ENCODE peak calls at places on chromosomes 6 and 20, in four cellular contexts. N is WTC11, F is K562, Z is HepG2. G is an unnamed sample.

GRCh38 chr6:47392251-47392650 is 82.5 kb upstream of the TNFRSF21 start:
- DNase-seq in N (no peak), F (no peak), Z (no peak), G (no peak)

GRCh38 chr6:107386340-107386739 is 73.0 kb downstream of the PDSS2 start:
- DNase-seq in Z (no peak), F (no peak), N (no peak), G (no peak)

GRCh38 chr6:113065606-113066005 is 718.5 kb downstream of the RFPL4B start:
- DNase-seq in F (no peak), N (no peak), Z (peak; percentile 3), G (no peak)

GRCh38 chr20:12371955-12372354 is 454.3 kb downstream of the BTBD3 start:
- DNase-seq in N (no peak), F (no peak), Z (no peak), G (no peak)

GRCh38 chr20:54223751-54224150 is 15.9 kb downstream of the PFDN4 start:
- DNase-seq in N (no peak), F (no peak), Z (no peak), G (no peak)

GRCh38 chr6:161498359-161498758 is 224.5 kb upstream of the AGPAT4 start:
- DNase-seq in Z (peak; percentile 36), F (peak; percentile 40), N (peak; percentile 66), G (peak; percentile 18)

GRCh38 chr6:118895241-118895561 is 1.2 kb downstream of the ASF1A start:
- DNase-seq in Z (no peak), F (no peak), N (no peak), G (no peak)

GRCh38 chr6:167393731-167394130 is 68.8 kb downstream of the TTLL2 start:
- DNase-seq in F (no peak), Z (no peak), N (no peak), G (no peak)

GRCh38 chr6:113412589-113413367 is 444.4 kb upstream of the MARCKS start:
- DNase-seq in N (no peak), F (no peak), Z (no peak), G (no peak)

DNA sequence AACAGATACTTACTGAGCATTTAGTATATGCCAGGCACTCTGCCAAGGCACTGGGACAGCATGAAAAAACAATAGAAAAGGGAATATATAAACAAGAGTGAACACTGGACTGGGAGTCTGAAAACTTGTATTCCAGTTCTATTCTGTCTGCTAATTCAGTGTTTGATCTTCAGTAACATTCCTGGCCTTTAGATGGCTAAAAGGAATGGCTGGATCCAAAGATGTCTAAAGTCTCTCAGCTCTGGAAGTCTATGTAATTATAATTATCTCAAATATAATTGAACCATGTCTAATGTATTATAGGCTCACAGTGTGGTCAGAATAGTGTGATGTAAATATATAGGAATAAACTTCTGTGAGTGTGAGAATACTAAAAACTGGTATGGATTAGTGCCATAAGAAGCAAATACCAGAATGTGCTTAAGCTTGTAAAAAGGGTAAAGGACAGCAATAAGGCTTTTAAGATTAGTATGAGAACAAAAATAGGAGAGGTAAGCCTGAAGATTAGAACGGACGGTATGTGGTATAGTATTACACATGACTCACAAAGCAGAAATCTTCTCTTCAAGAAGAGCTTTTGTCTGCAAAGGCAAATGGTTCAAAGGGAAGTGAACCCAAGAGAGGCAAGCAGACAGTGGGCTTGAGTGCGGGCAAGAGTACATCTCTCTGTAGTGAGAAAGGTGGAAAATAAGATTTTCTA is 68.5 kb downstream of the TMEM200A start:
- DNase-seq in N (no peak), F (no peak), Z (no peak), G (no peak)
- TF ChIP-seq NR3C1 in N (no peak), F (no peak), Z (no peak), G (no peak)

GRCh38 chr20:62969939-62970306 is 17.4 kb downstream of the SLC17A9 start:
- DNase-seq in N (no peak), F (no peak), Z (peak; percentile 54), G (no peak)

GRCh38 chr20:62971211-62971949 is 18.9 kb downstream of the SLC17A9 start:
- DNase-seq in Z (no peak), F (no peak), N (no peak), G (no peak)

GRCh38 chr20:62972270-62973032 is 19.9 kb downstream of the SLC17A9 start:
- DNase-seq in Z (peak; percentile 79), F (peak; percentile 89), N (peak; percentile 94), G (peak; percentile 96)

GRCh38 chr20:62969179-62969760 is 16.8 kb downstream of the SLC17A9 start:
- DNase-seq in Z (no peak), F (no peak), N (no peak), G (no peak)

DNA sequence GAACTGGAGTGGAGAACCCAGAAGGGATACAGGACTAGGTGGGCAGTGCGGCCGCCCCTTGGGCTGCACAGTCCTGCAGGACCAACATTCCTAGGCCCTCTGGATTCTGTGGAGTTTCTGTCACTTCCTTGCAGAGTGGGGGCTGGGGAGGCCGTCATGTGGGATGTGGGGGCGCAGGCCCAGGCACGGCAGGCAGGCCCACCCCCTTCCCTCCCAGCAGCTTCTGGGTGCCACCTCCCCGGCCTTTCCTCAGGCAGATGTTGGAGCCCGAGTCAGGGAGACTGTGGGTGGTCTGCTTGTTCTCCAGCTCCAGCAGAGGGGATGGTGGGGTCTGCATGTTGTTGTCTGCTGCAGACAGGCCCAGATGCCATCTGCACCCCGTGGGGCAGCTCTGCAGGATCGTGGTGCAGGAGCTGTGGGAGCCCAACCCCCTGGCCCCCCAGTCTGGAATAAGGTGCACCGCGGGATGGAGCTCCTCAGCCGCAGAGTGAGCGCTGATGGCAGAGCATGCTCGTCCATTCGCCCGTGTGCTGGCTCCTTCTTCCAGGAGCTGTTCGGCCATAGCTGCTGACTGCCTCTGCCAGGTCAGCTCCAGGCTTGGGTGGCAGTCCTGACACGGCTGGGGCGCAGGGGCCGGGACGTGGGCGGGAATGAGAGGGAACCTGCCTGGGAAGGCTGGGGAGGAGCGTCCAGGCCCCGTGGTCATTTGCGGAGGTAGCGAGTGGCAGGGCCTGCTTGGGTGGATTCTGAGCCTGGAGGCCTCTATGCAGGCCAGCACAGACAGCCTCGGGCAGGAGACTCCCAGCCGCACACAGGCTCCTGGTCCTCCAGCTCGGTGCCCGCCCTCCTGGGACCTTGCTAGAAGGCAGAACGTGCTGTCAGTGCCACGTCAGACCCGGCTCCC is 18.1 kb downstream of the SLC17A9 start:
- DNase-seq in N (no peak), F (no peak), Z (no peak), G (no peak)
- TF ChIP-seq NR3C1 in N (no peak), F (no peak), Z (no peak), G (no peak)

GRCh38 chr6:121826156-121826810 is 390.8 kb downstream of the GJA1 start:
- DNase-seq in F (no peak), Z (no peak), N (no peak), G (peak; percentile 64)
- TF ChIP-seq NR3C1 in F (no peak), Z (no peak), N (no peak), G (no peak)

GRCh38 chr6:33502486-33502885 is 48.1 kb downstream of the ZBTB9 start:
- DNase-seq in Z (no peak), N (no peak), F (no peak), G (no peak)

GRCh38 chr6:33492093-33492492 is 37.7 kb downstream of the ZBTB9 start:
- DNase-seq in Z (no peak), N (peak; percentile 17), F (no peak), G (no peak)

GRCh38 chr6:33497157-33497556 is 42.8 kb downstream of the ZBTB9 start:
- DNase-seq in F (no peak), N (no peak), Z (no peak), G (no peak)
- TF ChIP-seq NR3C1 in F (no peak), N (no peak), Z (no peak), G (no peak)

GRCh38 chr6:854405-855073 is 161.6 kb upstream of the EXOC2 start:
- DNase-seq in N (no peak), F (no peak), Z (no peak), G (no peak)
- TF ChIP-seq NR3C1 in N (no peak), F (no peak), Z (no peak), G (no peak)

GRCh38 chr20:1291191-1291741 is 25.2 kb downstream of the SNPH start:
- DNase-seq in Z (no peak), F (no peak), N (no peak), G (no peak)
- TF ChIP-seq NR3C1 in Z (no peak), F (no peak), N (no peak), G (no peak)

G was measured in A549.